ENCODE peak calls at places on chromosomes 7 and 10, in four cellular contexts. One of them, this sample, is unnamed.

GRCh38 chr10:111335826-111336225 is 259.0 kb downstream of the ADRA2A start:
- DNase-seq in body of pancreas: no peak
- DNase-seq in IMR-90: no peak
- DNase-seq in cardiac muscle cell: no peak
- DNase-seq in this sample: no peak

GRCh38 chr10:86688398-86688921 is 20.1 kb downstream of the LDB3 start:
- DNase-seq in body of pancreas: peak; percentile 68
- DNase-seq in cardiac muscle cell: peak; percentile 82
- DNase-seq in IMR-90: peak; percentile 70
- DNase-seq in this sample: peak; percentile 73

GRCh38 chr10:103502849-103503660 is 9.6 kb downstream of the NEURL1 start:
- DNase-seq in cardiac muscle cell: no peak
- DNase-seq in body of pancreas: no peak
- DNase-seq in IMR-90: no peak
- DNase-seq in this sample: no peak

GRCh38 chr10:61974611-61975010 is 73.1 kb downstream of the ARID5B start:
- DNase-seq in body of pancreas: peak; percentile 53
- DNase-seq in IMR-90: peak; percentile 75
- DNase-seq in cardiac muscle cell: peak; percentile 78
- DNase-seq in this sample: peak; percentile 62

GRCh38 chr7:89887489-89887888 is 266.8 kb upstream of the STEAP1 start:
- DNase-seq in cardiac muscle cell: no peak
- DNase-seq in IMR-90: no peak
- DNase-seq in body of pancreas: no peak
- DNase-seq in this sample: peak; percentile 36

GRCh38 chr10:112367516-112367915 is 6.4 kb upstream of the ACSL5 start:
- DNase-seq in cardiac muscle cell: no peak
- DNase-seq in body of pancreas: no peak
- DNase-seq in IMR-90: no peak
- DNase-seq in this sample: no peak

GRCh38 chr7:69213882-69214281 is 384.4 kb upstream of the AUTS2 start:
- DNase-seq in cardiac muscle cell: no peak
- DNase-seq in body of pancreas: no peak
- DNase-seq in IMR-90: no peak
- DNase-seq in this sample: no peak

GRCh38 chr7:103142494-103142893 is 6.4 kb downstream of the NAPEPLD start:
- DNase-seq in cardiac muscle cell: no peak
- DNase-seq in IMR-90: no peak
- DNase-seq in body of pancreas: no peak
- DNase-seq in this sample: no peak

GRCh38 chr7:121313220-121313792 is 15.5 kb upstream of the WNT16 start:
- DNase-seq in IMR-90: no peak
- DNase-seq in cardiac muscle cell: no peak
- DNase-seq in body of pancreas: no peak
- DNase-seq in this sample: no peak

GRCh38 chr7:134480730-134481129 is 21.8 kb upstream of the AKR1B1 start:
- DNase-seq in IMR-90: peak; percentile 35
- DNase-seq in body of pancreas: peak; percentile 23
- DNase-seq in cardiac muscle cell: peak; percentile 50
- DNase-seq in this sample: peak; percentile 77

GRCh38 chr7:66781408-66782090 is 41.0 kb downstream of the RABGEF1 start:
- DNase-seq in body of pancreas: no peak
- DNase-seq in cardiac muscle cell: no peak
- DNase-seq in IMR-90: no peak
- DNase-seq in this sample: no peak

GRCh38 chr7:6307762-6308161 is 35.3 kb upstream of the CYTH3 start:
- DNase-seq in body of pancreas: no peak
- DNase-seq in IMR-90: no peak
- DNase-seq in cardiac muscle cell: no peak
- DNase-seq in this sample: peak; percentile 29

GRCh38 chr10:114538544-114538906 is 119.5 kb downstream of the ABLIM1 start:
- DNase-seq in IMR-90: no peak
- DNase-seq in body of pancreas: no peak
- DNase-seq in cardiac muscle cell: no peak
- DNase-seq in this sample: no peak

GRCh38 chr7:131035088-131035770 is 292.4 kb upstream of the MKLN1 start:
- DNase-seq in cardiac muscle cell: no peak
- DNase-seq in IMR-90: no peak
- DNase-seq in body of pancreas: no peak
- DNase-seq in this sample: no peak

GRCh38 chr10:65571011-65571570 is 1354.7 kb upstream of the LRRTM3 start:
- DNase-seq in body of pancreas: no peak
- DNase-seq in IMR-90: no peak
- DNase-seq in cardiac muscle cell: peak; percentile 18
- DNase-seq in this sample: peak; percentile 64

GRCh38 chr7:31811650-31812461 is 124.8 kb downstream of the PPP1R17 start:
- DNase-seq in IMR-90: peak; percentile 75
- DNase-seq in cardiac muscle cell: peak; percentile 20
- DNase-seq in body of pancreas: no peak
- DNase-seq in this sample: no peak

GRCh38 chr7:24907311-24907886 is 72.6 kb downstream of the OSBPL3 start:
- DNase-seq in cardiac muscle cell: peak; percentile 52
- DNase-seq in IMR-90: peak; percentile 76
- DNase-seq in body of pancreas: no peak
- DNase-seq in this sample: no peak

GRCh38 chr7:117588352-117588794 is 108.5 kb downstream of the CFTR start:
- DNase-seq in cardiac muscle cell: peak; percentile 59
- DNase-seq in body of pancreas: no peak
- DNase-seq in IMR-90: peak; percentile 89
- DNase-seq in this sample: no peak

GRCh38 chr10:37495415-37495814 is 362.0 kb downstream of the ZNF248 start:
- DNase-seq in cardiac muscle cell: no peak
- DNase-seq in body of pancreas: no peak
- DNase-seq in IMR-90: no peak
- DNase-seq in this sample: peak; percentile 46

GRCh38 chr7:134766779-134767566 is 12.5 kb upstream of the CALD1 start:
- DNase-seq in IMR-90: peak; percentile 57
- DNase-seq in cardiac muscle cell: peak; percentile 60
- DNase-seq in body of pancreas: no peak
- DNase-seq in this sample: no peak

GRCh38 chr10:51955696-51956095 is 256.3 kb upstream of the CSTF2T start:
- DNase-seq in cardiac muscle cell: no peak
- DNase-seq in body of pancreas: no peak
- DNase-seq in IMR-90: no peak
- DNase-seq in this sample: no peak

GRCh38 chr7:1192171-1192676 is 32.2 kb upstream of the ZFAND2A start:
- DNase-seq in IMR-90: peak; percentile 95
- DNase-seq in cardiac muscle cell: peak; percentile 92
- DNase-seq in body of pancreas: no peak
- DNase-seq in this sample: no peak

GRCh38 chr7:99265848-99266247 is 6.8 kb upstream of the MYH16 start:
- DNase-seq in IMR-90: no peak
- DNase-seq in cardiac muscle cell: no peak
- DNase-seq in body of pancreas: no peak
- DNase-seq in this sample: no peak

GRCh38 chr10:128124813-128125403 is 1.3 kb downstream of the MKI67 start:
- DNase-seq in cardiac muscle cell: no peak
- DNase-seq in IMR-90: no peak
- DNase-seq in body of pancreas: no peak
- DNase-seq in this sample: no peak

GRCh38 chr7:108051449-108051848 is 48.5 kb upstream of the LAMB1 start:
- DNase-seq in body of pancreas: no peak
- DNase-seq in IMR-90: peak; percentile 49
- DNase-seq in cardiac muscle cell: no peak
- DNase-seq in this sample: no peak

GRCh38 chr10:71263376-71263775 is 51.0 kb downstream of the UNC5B start:
- DNase-seq in IMR-90: no peak
- DNase-seq in body of pancreas: no peak
- DNase-seq in cardiac muscle cell: no peak
- DNase-seq in this sample: no peak

GRCh38 chr7:105277341-105277740 is 111.4 kb downstream of the SRPK2 start:
- DNase-seq in cardiac muscle cell: peak; percentile 40
- DNase-seq in body of pancreas: peak; percentile 15
- DNase-seq in IMR-90: peak; percentile 87
- DNase-seq in this sample: no peak

GRCh38 chr7:74179935-74180604 is 5.9 kb downstream of the EIF4H start:
- DNase-seq in body of pancreas: no peak
- DNase-seq in IMR-90: no peak
- DNase-seq in cardiac muscle cell: no peak
- DNase-seq in this sample: no peak

GRCh38 chr10:132293416-132294195 is 14.1 kb downstream of the STK32C start:
- DNase-seq in cardiac muscle cell: no peak
- DNase-seq in IMR-90: no peak
- DNase-seq in body of pancreas: no peak
- DNase-seq in this sample: no peak

GRCh38 chr7:114922652-114923402 is 933 bp downstream of the MDFIC start:
- DNase-seq in IMR-90: peak; percentile 77
- DNase-seq in body of pancreas: peak; percentile 32
- DNase-seq in cardiac muscle cell: peak; percentile 86
- DNase-seq in this sample: peak; percentile 64

GRCh38 chr10:122639801-122640200 is 59.8 kb downstream of the C10orf120 start:
- DNase-seq in IMR-90: no peak
- DNase-seq in cardiac muscle cell: no peak
- DNase-seq in body of pancreas: no peak
- DNase-seq in this sample: no peak

GRCh38 chr7:70595741-70596574 is 536.0 kb upstream of the GALNT17 start:
- DNase-seq in body of pancreas: no peak
- DNase-seq in cardiac muscle cell: no peak
- DNase-seq in IMR-90: no peak
- DNase-seq in this sample: no peak

GRCh38 chr7:70596575-70596891 is 535.4 kb upstream of the GALNT17 start:
- DNase-seq in body of pancreas: no peak
- DNase-seq in cardiac muscle cell: no peak
- DNase-seq in IMR-90: no peak
- DNase-seq in this sample: no peak

GRCh38 chr7:70598976-70599375 is 533.0 kb upstream of the GALNT17 start:
- DNase-seq in IMR-90: no peak
- DNase-seq in body of pancreas: peak; percentile 21
- DNase-seq in cardiac muscle cell: peak; percentile 27
- DNase-seq in this sample: no peak

GRCh38 chr7:70599446-70600190 is 532.3 kb upstream of the GALNT17 start:
- DNase-seq in cardiac muscle cell: no peak
- DNase-seq in IMR-90: no peak
- DNase-seq in body of pancreas: no peak
- DNase-seq in this sample: no peak

GRCh38 chr7:70597071-70597470 is 534.9 kb upstream of the GALNT17 start:
- DNase-seq in cardiac muscle cell: no peak
- DNase-seq in body of pancreas: no peak
- DNase-seq in IMR-90: no peak
- DNase-seq in this sample: no peak
- H3K4me3 ChIP-seq in cardiac muscle cell: no peak overlapping the region
- H3K4me3 ChIP-seq in body of pancreas: no peak overlapping the region
- H3K4me3 ChIP-seq in IMR-90: no peak overlapping the region
- H3K4me3 ChIP-seq in this sample: no peak overlapping the region

DNA sequence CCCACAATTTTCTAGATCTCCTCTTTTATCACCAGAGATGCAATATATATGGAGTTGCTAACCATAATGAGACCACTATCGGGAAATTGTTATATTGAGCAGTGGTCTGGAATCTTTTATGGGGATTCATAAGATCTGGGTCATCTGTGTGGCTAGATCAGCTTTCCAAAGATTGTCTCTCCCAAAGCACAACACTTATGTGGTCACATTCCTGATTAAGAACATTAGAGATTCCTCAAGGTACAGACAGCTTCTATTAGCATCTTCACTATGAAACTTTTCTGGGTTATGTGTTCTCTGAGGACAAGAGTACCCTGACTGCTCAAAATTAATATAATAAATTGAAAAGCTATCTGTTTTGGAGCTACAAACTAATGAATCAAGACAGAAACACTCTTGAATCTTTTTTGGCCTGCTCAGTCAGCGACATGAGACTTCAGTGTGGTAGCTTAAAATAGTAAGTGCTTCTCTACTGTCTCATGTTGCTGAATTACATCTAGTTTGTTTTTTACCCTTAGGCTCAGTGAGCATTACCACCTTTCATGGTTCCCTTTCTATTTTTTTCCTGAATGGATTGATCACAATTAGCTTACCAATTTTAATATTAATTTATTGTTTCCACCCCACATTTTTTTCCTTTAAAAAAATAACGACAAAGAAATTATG is 42.6 kb upstream of the STRIP2 start:
- DNase-seq in cardiac muscle cell: no peak
- DNase-seq in IMR-90: no peak
- DNase-seq in body of pancreas: no peak
- DNase-seq in this sample: no peak
- H3K9me3 ChIP-seq in cardiac muscle cell: no peaks in the 10 kb centered on the region
- H3K9me3 ChIP-seq in IMR-90: no peaks in the 10 kb centered on the region
- H3K9me3 ChIP-seq in body of pancreas: no peaks in the 10 kb centered on the region
- H3K9me3 ChIP-seq in this sample: no peaks in the 10 kb centered on the region

GRCh38 chr10:80165173-80165572 is 32.6 kb downstream of the PLAC9 start:
- DNase-seq in body of pancreas: no peak
- DNase-seq in IMR-90: peak; percentile 67
- DNase-seq in cardiac muscle cell: peak; percentile 76
- DNase-seq in this sample: peak; percentile 42
- H3K4me1 ChIP-seq in body of pancreas: no peaks in the 10 kb centered on the region
- H3K4me1 ChIP-seq in IMR-90: peaks cover 34% of the 10 kb centered on the region
- H3K4me1 ChIP-seq in cardiac muscle cell: peaks cover 12% of the 10 kb centered on the region
- H3K4me1 ChIP-seq in this sample: peaks cover 33% of the 10 kb centered on the region

GRCh38 chr7:100489824-100490223 is 6.1 kb downstream of the NYAP1 start:
- DNase-seq in IMR-90: peak; percentile 96
- DNase-seq in body of pancreas: peak; percentile 72
- DNase-seq in cardiac muscle cell: peak; percentile 94
- DNase-seq in this sample: peak; percentile 100
- H3K4me3 ChIP-seq in IMR-90: no peak overlapping the region
- H3K4me3 ChIP-seq in body of pancreas: no peak overlapping the region
- H3K4me3 ChIP-seq in cardiac muscle cell: no peak overlapping the region
- H3K4me3 ChIP-seq in this sample: no peak overlapping the region